ENCODE peak calls at places on chromosomes 2 and 18, in nine cellular contexts. E is activated naive CD4-positive, alpha-beta T cell treated with anti-CD3 and anti-CD28 coated beads, Interleukin-2, amount 10 ng/mL, durations not matched to agents 7 days and 5 days; H is body of pancreas; N is skeletal muscle cell; F is stimulated activated CD4-positive, alpha-beta T cell treated with anti-CD3 and anti-CD28 coated beads, Interleukin-1b, Interleukin-23, amount 100 ng/mL, for 48 hours; D is chondrocyte; X is uterus; Y is activated naive CD8-positive, alpha-beta T cell treated with anti-CD3 and anti-CD28 coated beads, Interleukin-2, amount 50 U/mL, for 24 hours; T is stimulated activated CD8-positive, alpha-beta memory T cell treated with anti-CD3 and anti-CD28 coated beads, Interleukin-4, amount 100 ng/mL, for 24 hours. Z is an unnamed sample.

GRCh38 chr2:19116918-19117317 is 241.5 kb downstream of the OSR1 start:
- DNase-seq in E (no peak), H (no peak), N (no peak), F (no peak), D (no peak), X (no peak), Y (no peak), T (no peak), Z (no peak)

GRCh38 chr2:227870710-227871374 is 589 bp upstream of the DAW1 start:
- DNase-seq in E (no peak), H (no peak), N (no peak), F (no peak), D (no peak), X (no peak), Y (no peak), T (no peak), Z (no peak)

GRCh38 chr2:223989206-223989859 is 32.1 kb downstream of the MRPL44 start:
- DNase-seq in E (no peak), H (peak), N (no peak), F (no peak), D (no peak), X (no peak), Y (no peak), T (no peak), Z (no peak)

GRCh38 chr2:241065355-241065803 is 36.7 kb downstream of the MTERF4 start:
- DNase-seq in E (no peak), H (no peak), N (no peak), F (no peak), D (no peak), X (no peak), Y (no peak), T (no peak), Z (no peak)

GRCh38 chr2:241156997-241157441 is 6.8 kb downstream of the PPP1R7 start:
- DNase-seq in E (no peak), H (no peak), N (no peak), F (no peak), D (no peak), X (no peak), Y (no peak), T (no peak), Z (no peak)

GRCh38 chr18:5285326-5285725 is 10.2 kb downstream of the ZBTB14 start:
- DNase-seq in E (no peak), H (no peak), N (peak), F (no peak), D (no peak), X (no peak), Y (no peak), T (no peak), Z (no peak)

GRCh38 chr2:143121079-143121478 is 8.1 kb upstream of the ARHGAP15 start:
- DNase-seq in E (no peak), H (no peak), N (no peak), F (no peak), D (no peak), X (no peak), Y (no peak), T (no peak), Z (no peak)

GRCh38 chr2:159145745-159146359 is 140.7 kb downstream of the WDSUB1 start:
- DNase-seq in E (no peak), H (no peak), N (no peak), F (no peak), D (no peak), X (no peak), Y (no peak), T (no peak), Z (no peak)

GRCh38 chr2:191582355-191582754 is 95.6 kb upstream of the NABP1 start:
- DNase-seq in E (no peak), H (no peak), N (peak), F (no peak), D (no peak), X (no peak), Y (no peak), T (no peak), Z (no peak)

GRCh38 chr2:88724643-88725332 is 33.3 kb downstream of the RPIA start:
- DNase-seq in E (no peak), H (no peak), N (no peak), F (no peak), D (no peak), X (no peak), Y (no peak), T (no peak), Z (no peak)

GRCh38 chr2:240227538-240228428 is 87.3 kb upstream of the OTOS start:
- DNase-seq in E (peak), H (no peak), N (no peak), F (no peak), D (no peak), X (no peak), Y (no peak), T (no peak), Z (no peak)

GRCh38 chr2:16126969-16127940 is 186.9 kb downstream of the MYCN start:
- DNase-seq in E (no peak), H (no peak), N (no peak), F (no peak), D (no peak), X (no peak), Y (no peak), T (no peak), Z (no peak)

GRCh38 chr18:74861154-74861553 is 263.5 kb downstream of the ZNF407 start:
- DNase-seq in E (no peak), H (no peak), N (no peak), F (no peak), D (no peak), X (no peak), Y (no peak), T (no peak), Z (no peak)

GRCh38 chr18:58087928-58088722 is 44.1 kb downstream of the NEDD4L start:
- DNase-seq in E (no peak), H (peak), N (no peak), F (no peak), D (no peak), X (no peak), Y (no peak), T (no peak), Z (no peak)

GRCh38 chr2:112706170-112706664 is 14.6 kb upstream of the NT5DC4 start:
- DNase-seq in E (peak), H (no peak), N (no peak), F (peak), D (peak), X (no peak), Y (peak), T (peak), Z (no peak)